ENCODE peak calls at places on chromosomes 6 and 20, in six cellular contexts. P, T, H, N, G and S are unnamed samples.

GRCh38 chr20:1900321-1900791 is 5.1 kb downstream of the SIRPA start:
- DNase-seq in P (no peak), T (peak), H (peak), N (peak), G (peak), S (peak)

GRCh38 chr6:16760536-16761468 is at the start of gene ATXN1:
- DNase-seq in P (peak), T (peak), H (peak), N (peak), G (peak), S (peak)

GRCh38 chr6:37696841-37697735 is 595 bp downstream of the MDGA1 start:
- DNase-seq in P (no peak), T (no peak), H (peak), N (peak), G (peak), S (peak)

GRCh38 chr6:110422444-110422822 is 7.1 kb upstream of the DDO start:
- DNase-seq in P (no peak), T (no peak), H (no peak), N (no peak), G (no peak), S (no peak)

GRCh38 chr20:2946988-2947961 is 74.0 kb downstream of the PTPRA start:
- DNase-seq in P (no peak), T (no peak), H (no peak), N (no peak), G (no peak), S (no peak)

GRCh38 chr20:44714701-44715494 is at the start of gene CCN5:
- DNase-seq in P (peak), T (peak), H (no peak), N (no peak), G (no peak), S (no peak)

GRCh38 chr6:85594197-85594930 is 706 bp upstream of the SNX14 start:
- DNase-seq in P (no peak), T (no peak), H (peak), N (peak), G (no peak), S (no peak)

GRCh38 chr6:155026366-155027045 is 31.4 kb downstream of the TIAM2 start:
- DNase-seq in P (no peak), T (peak), H (no peak), N (no peak), G (no peak), S (no peak)

GRCh38 chr6:138593100-138593877 is 94.0 kb upstream of the NHSL1 start:
- DNase-seq in P (peak), T (peak), H (peak), N (peak), G (peak), S (peak)

GRCh38 chr6:118333772-118334171 is 214.3 kb upstream of the PLN start:
- DNase-seq in P (no peak), T (no peak), H (no peak), N (no peak), G (no peak), S (no peak)

DNA sequence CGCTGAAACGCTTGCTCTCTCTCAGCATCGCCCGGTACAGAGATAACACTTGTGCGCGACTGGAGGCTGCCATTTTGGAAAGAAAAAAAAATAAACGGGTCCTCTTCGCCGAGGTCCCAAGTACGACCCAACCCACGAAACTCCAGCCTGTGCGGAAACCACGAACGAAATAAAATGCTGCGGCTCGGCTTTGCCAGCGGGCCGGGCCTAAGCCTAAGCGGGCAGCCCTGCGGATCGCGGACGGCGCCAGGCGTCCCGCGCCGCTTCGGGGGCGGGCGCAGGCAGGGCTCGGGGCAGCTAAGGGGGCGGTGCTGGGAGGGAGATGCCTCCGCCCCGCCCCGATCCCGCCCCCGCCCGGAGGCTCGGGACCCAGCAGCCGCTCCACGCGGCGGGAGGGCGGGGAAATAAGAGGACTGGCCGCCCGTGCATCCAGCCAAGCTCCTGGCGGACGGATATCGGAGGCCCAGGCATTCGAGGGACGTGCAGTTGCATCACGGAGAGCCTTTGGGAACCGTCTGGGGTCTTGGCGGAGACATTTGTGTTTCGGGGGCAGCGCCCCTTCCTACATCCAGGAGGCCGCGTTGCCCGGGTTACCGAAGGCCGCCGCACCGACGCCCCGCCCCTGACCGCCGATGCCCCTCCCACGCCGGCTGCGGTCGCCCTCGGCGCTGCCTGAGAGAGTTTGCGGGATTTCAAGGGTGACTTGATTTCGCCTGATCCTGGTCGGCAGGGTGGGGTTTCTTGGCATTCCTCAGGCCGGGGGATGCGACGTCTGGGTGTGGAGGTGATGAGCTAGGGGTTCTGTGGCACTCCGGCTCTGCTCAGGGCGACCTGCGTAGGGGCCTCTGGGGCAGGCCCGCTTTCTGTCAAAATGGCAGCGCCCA is at the start of the genes FARS2 and LYRM4:
- DNase-seq in P (peak), T (peak), H (peak), N (peak), G (peak), S (peak)
- TF ChIP-seq CTCF in P (no peak), T (peak), H (no peak), N (no peak), G (no peak), S (no peak)

GRCh38 chr6:162123797-162124196 is 603.8 kb downstream of the PRKN start:
- DNase-seq in P (no peak), T (no peak), H (no peak), N (no peak), G (no peak), S (no peak)
- TF ChIP-seq CTCF in P (no peak), T (no peak), H (no peak), N (no peak), G (peak), S (no peak)

DNA sequence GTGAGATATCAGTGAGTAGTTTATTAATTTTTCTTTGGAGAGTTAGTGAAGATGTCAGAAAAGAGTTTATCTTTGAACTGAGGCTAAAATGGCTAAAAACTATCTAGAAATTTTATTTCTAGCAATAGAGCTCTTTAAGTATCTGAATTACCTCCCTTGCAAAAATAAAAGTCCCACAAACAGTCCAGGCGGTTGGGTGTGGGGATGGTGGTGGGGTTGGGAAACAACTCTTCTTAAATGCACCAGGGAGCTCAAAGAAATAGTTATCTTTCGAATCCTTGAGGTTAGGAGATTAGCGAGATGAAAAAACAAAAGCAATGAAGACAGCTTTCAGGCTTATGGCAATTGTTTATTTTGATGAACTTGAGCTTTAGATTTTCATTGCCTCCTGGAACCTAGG is 1299.1 kb upstream of the ADGRB3 start:
- DNase-seq in P (no peak), T (no peak), H (no peak), N (no peak), G (no peak), S (no peak)
- TF ChIP-seq CTCF in P (no peak), T (no peak), H (no peak), N (no peak), G (no peak), S (no peak)

GRCh38 chr20:24998631-24999445 is 6.3 kb upstream of the APMAP start:
- DNase-seq in P (no peak), T (no peak), H (no peak), N (peak), G (no peak), S (no peak)

GRCh38 chr20:25003002-25003401 is 10.5 kb upstream of the APMAP start:
- DNase-seq in P (no peak), T (no peak), H (no peak), N (no peak), G (no peak), S (no peak)

GRCh38 chr20:24998121-24998520 is 5.6 kb upstream of the APMAP start:
- DNase-seq in P (no peak), T (no peak), H (no peak), N (no peak), G (no peak), S (no peak)

GRCh38 chr20:24999568-24999967 is 7.0 kb upstream of the APMAP start:
- DNase-seq in P (no peak), T (no peak), H (no peak), N (no peak), G (no peak), S (no peak)

GRCh38 chr20:25000268-25000801 is 7.8 kb upstream of the APMAP start:
- DNase-seq in P (peak), T (peak), H (no peak), N (no peak), G (no peak), S (no peak)
- TF ChIP-seq CTCF in P (no peak), T (no peak), H (no peak), N (no peak), G (no peak), S (no peak)

GRCh38 chr6:43678341-43678740 is 9.2 kb downstream of the MRPS18A start:
- DNase-seq in P (no peak), T (no peak), H (no peak), N (no peak), G (no peak), S (no peak)
- TF ChIP-seq CTCF in P (no peak), T (no peak), H (no peak), N (no peak), G (no peak), S (no peak)